ENCODE peak calls at places on chromosome 1, in four cellular contexts. C is HepG2, G is H1, F is GM12878. W is an unnamed sample.

GRCh38 chr1:5481889-5482288 is 510.3 kb downstream of the NPHP4 start:
- DNase-seq in C (no peak), G (peak), F (no peak), W (peak)

GRCh38 chr1:99590578-99591209 is 55.2 kb upstream of the PALMD start:
- DNase-seq in C (no peak), G (no peak), F (no peak), W (no peak)

GRCh38 chr1:204143276-204144041 is 8.4 kb downstream of the ETNK2 start:
- DNase-seq in C (no peak), G (no peak), F (no peak), W (no peak)

GRCh38 chr1:163074004-163074403 is 4.8 kb downstream of the RGS4 start:
- DNase-seq in C (no peak), G (no peak), F (no peak), W (no peak)

GRCh38 chr1:181768216-181768929 is 285.1 kb downstream of the CACNA1E start:
- DNase-seq in C (no peak), G (no peak), F (peak), W (no peak)

GRCh38 chr1:152244576-152244975 is 20.6 kb upstream of the HRNR start:
- DNase-seq in C (no peak), G (no peak), F (no peak), W (no peak)

GRCh38 chr1:239288964-239289535 is 97.3 kb upstream of the CHRM3 start:
- DNase-seq in C (no peak), G (no peak), F (no peak), W (no peak)

GRCh38 chr1:152621993-152622392 is 910 bp downstream of the LCE3A start:
- DNase-seq in C (no peak), G (no peak), F (no peak), W (no peak)

GRCh38 chr1:4307911-4308545 is 346.4 kb upstream of the AJAP1 start:
- DNase-seq in C (no peak), G (no peak), F (no peak), W (no peak)

GRCh38 chr1:207884276-207885029 is 26.5 kb downstream of the CD34 start:
- DNase-seq in C (no peak), G (no peak), F (no peak), W (no peak)

GRCh38 chr1:44721521-44722361 is 9.2 kb downstream of the RNU5D-1 start:
- DNase-seq in C (peak), G (no peak), F (peak), W (peak)

GRCh38 chr1:27011058-27011764 is 1.4 kb downstream of the TENT5B start:
- DNase-seq in C (no peak), G (no peak), F (no peak), W (peak)

GRCh38 chr1:116725798-116726197 is 28.4 kb upstream of the CD2 start:
- DNase-seq in C (no peak), G (no peak), F (no peak), W (no peak)

GRCh38 chr1:20184481-20184900 is 1.4 kb upstream of the UBXN10 start:
- DNase-seq in C (peak), G (no peak), F (no peak), W (peak)

GRCh38 chr1:175373786-175374623 is 181.4 kb upstream of the KIAA0040 start:
- DNase-seq in C (peak), G (peak), F (no peak), W (peak)

GRCh38 chr1:64173300-64173940 is 30.0 kb upstream of the UBE2U start:
- DNase-seq in C (no peak), G (no peak), F (no peak), W (no peak)

GRCh38 chr1:222196736-222197135 is 351.2 kb downstream of the HHIPL2 start:
- DNase-seq in C (no peak), G (no peak), F (no peak), W (no peak)

GRCh38 chr1:172537366-172537765 is 4.4 kb downstream of the SUCO start:
- DNase-seq in C (no peak), G (no peak), F (no peak), W (no peak)

GRCh38 chr1:39370602-39371001 is 120.8 kb upstream of the BMP8A start:
- DNase-seq in C (no peak), G (no peak), F (no peak), W (no peak)

GRCh38 chr1:113918243-113918642 is 10.9 kb upstream of the HIPK1 start:
- DNase-seq in C (no peak), G (no peak), F (no peak), W (no peak)

GRCh38 chr1:85570446-85571180 is 9.9 kb upstream of the CCN1 start:
- DNase-seq in C (no peak), G (no peak), F (no peak), W (no peak)

GRCh38 chr1:185645201-185645640 is 89.0 kb upstream of the HMCN1 start:
- DNase-seq in C (no peak), G (peak), F (no peak), W (no peak)

GRCh38 chr1:235500971-235501540 is 3.2 kb downstream of the B3GALNT2 start:
- DNase-seq in C (no peak), G (no peak), F (no peak), W (no peak)

GRCh38 chr1:37038079-37038702 is 3.9 kb upstream of the GRIK3 start:
- DNase-seq in C (no peak), G (no peak), F (no peak), W (no peak)

GRCh38 chr1:88873737-88874374 is 17.5 kb downstream of the GTF2B start:
- DNase-seq in C (peak), G (no peak), F (no peak), W (no peak)

GRCh38 chr1:91884459-91885290 is 1.3 kb downstream of the TGFBR3 start:
- DNase-seq in C (peak), G (no peak), F (no peak), W (peak)

GRCh38 chr1:67850611-67851075 is 17.4 kb upstream of the GNG12 start:
- DNase-seq in C (no peak), G (no peak), F (no peak), W (no peak)

GRCh38 chr1:12565966-12566352 is 52.1 kb downstream of the DHRS3 start:
- DNase-seq in C (no peak), G (no peak), F (no peak), W (no peak)
- TF ChIP-seq SP1 in C (no peak), G (no peak), F (no peak), W (no peak)

GRCh38 chr1:233183226-233184020 is 112.1 kb downstream of the PCNX2 start:
- DNase-seq in C (no peak), G (no peak), F (no peak), W (no peak)
- TF ChIP-seq ZNF274 in C (no peak), G (no peak), F (no peak), W (no peak)

GRCh38 chr1:193569696-193570269 is 383.4 kb upstream of the B3GALT2 start:
- DNase-seq in C (no peak), G (no peak), F (no peak), W (no peak)
- TF ChIP-seq CBX5 in C (no peak), G (no peak), F (no peak), W (no peak)

DNA sequence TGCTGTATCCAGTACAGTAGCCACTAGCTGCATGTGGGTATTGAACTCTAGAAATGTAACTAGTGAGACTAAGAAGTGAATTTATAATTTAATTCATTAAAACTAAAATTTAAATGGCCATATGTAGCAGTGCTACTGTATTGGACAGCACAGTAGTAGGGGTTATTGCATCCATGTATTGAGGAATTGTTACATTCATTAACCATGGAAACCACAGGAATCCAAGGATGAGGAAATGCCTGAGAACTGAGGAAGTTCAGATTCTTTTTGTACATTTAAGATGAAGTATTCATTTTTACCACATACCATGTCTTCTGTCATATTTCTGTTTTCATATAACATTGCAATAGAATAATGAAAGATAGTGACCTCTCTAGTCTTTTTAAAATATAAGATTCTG is 2.6 kb downstream of the MTF2 start:
- DNase-seq in C (no peak), G (no peak), F (no peak), W (no peak)
- TF ChIP-seq SP1 in C (no peak), G (no peak), F (no peak), W (no peak)

GRCh38 chr1:220876511-220877347 is 2.5 kb upstream of the HLX start:
- DNase-seq in C (no peak), G (no peak), F (no peak), W (no peak)
- TF ChIP-seq ZNF274 in C (no peak), G (no peak), F (no peak), W (no peak)

DNA sequence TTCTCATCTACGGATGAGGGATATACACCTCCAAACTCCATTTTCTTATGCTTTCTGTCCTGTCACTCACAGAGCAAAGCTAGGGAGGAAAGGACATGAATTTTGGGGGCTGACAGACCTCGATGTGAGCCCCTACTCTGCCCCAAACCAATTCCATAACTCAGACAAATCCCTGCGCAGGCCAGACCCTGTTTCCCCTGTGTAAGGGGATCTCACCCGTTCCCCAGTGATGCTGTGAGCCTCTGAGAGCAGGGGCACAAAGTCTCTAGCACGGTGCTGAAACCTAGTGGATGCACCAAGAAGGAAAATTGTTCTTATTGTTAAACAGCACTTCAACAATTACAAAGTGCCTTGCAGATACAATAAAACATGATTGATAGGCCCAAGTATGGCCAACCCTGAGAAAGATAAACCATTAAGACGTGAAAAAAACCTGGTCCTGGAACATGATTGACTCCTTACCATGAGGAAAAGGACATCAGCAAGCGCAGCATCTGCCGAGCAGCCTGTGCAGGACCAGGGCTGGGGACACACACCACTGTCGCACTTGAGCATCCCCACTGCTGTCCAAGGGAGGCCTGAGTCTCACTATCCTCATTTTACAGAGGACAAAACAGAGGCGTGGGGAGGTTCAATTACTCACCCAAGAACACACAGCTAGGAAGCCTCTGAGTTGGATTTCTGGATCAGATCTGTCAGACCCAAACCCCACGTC is 137.8 kb downstream of the GLIS1 start:
- DNase-seq in C (no peak), G (no peak), F (no peak), W (no peak)
- TF ChIP-seq CBX5 in C (no peak), G (no peak), F (no peak), W (no peak)

GRCh38 chr1:160127865-160128523 is 12.4 kb downstream of the ATP1A2 start:
- DNase-seq in C (peak), G (no peak), F (no peak), W (peak)
- TF ChIP-seq SP1 in C (no peak), G (no peak), F (no peak), W (no peak)

DNA sequence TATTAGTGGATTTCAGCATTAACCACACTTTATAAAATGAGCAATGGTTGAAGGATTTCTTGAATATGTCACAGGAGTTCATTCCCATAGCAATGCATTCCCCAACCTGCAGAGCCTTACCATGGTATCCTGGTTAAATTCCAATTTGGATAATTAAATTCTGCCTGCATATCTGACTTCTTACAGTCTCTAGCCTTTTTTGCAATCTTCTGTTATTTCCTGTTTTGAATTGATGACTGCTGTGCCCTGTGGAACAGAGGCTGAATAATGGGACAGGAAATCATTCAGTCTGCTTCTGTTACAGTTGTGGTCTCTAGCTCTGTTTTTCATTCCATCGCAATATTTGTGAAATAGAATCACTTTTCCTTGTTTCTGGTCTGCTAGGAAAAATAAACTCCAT is 1823.9 kb downstream of the PLA2G4A start:
- DNase-seq in C (no peak), G (no peak), F (no peak), W (no peak)
- TF ChIP-seq ZNF274 in C (no peak), G (no peak), F (no peak), W (no peak)

DNA sequence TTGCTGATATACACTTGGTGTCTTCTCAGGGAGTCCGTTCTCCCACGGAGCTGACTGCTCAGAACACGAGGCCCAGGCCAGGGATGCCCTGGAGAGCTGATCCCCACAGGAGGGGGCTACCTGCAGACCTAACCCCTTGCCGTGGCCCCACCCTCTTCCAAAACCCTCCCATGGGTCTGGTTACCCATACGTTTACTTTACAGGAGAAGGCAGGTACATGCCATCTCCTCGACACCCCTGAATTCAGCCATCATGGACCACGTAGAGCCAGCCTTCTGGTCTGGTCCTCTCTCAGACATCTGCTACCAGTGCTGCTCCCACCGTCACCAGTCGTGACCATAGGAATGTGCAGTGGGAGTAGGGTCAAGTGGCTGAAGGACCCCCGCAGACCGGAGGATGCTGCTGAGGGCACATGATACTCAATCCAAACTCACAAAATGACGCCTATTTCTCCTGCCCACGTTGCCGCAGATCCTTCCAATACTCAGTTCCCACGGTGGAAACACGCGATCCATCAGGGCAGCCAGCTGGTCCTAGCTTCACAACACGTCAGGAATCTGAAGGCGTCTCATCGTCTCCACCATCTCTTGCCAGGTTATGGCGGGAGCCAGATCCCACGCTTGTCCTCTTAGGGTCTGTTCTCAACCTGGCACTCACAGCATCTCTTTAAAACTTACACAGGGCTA is 26.7 kb downstream of the PGBD5 start:
- DNase-seq in C (no peak), G (no peak), F (no peak), W (no peak)
- TF ChIP-seq CBX5 in C (no peak), G (no peak), F (no peak), W (no peak)